ENCODE peak calls at places on chromosomes 12 and 14, in six cellular contexts. One of them, this sample, is unnamed.

GRCh38 chr12:23722655-23723054 is 226.8 kb downstream of the SOX5 start:
- DNase-seq in GM20000: no peak
- DNase-seq in GM10248: no peak
- DNase-seq in A673: no peak
- DNase-seq in fibroblast of mammary gland: no peak
- DNase-seq in keratinocyte: no peak
- DNase-seq in this sample: no peak

GRCh38 chr12:2783936-2784600 is 10.7 kb upstream of the FKBP4 start:
- DNase-seq in A673: peak
- DNase-seq in GM20000: peak
- DNase-seq in GM10248: peak
- DNase-seq in fibroblast of mammary gland: peak
- DNase-seq in keratinocyte: no peak
- DNase-seq in this sample: peak

GRCh38 chr14:34354556-34354955 is 107.5 kb downstream of the SPTSSA start:
- DNase-seq in GM20000: no peak
- DNase-seq in keratinocyte: no peak
- DNase-seq in GM10248: no peak
- DNase-seq in A673: no peak
- DNase-seq in fibroblast of mammary gland: peak
- DNase-seq in this sample: no peak

GRCh38 chr12:66823857-66824570 is 145.1 kb upstream of the GRIP1 start:
- DNase-seq in keratinocyte: peak
- DNase-seq in fibroblast of mammary gland: no peak
- DNase-seq in GM10248: no peak
- DNase-seq in A673: peak
- DNase-seq in GM20000: no peak
- DNase-seq in this sample: no peak

GRCh38 chr12:109604132-109604585 is 30.6 kb downstream of the MVK start:
- DNase-seq in GM10248: no peak
- DNase-seq in fibroblast of mammary gland: no peak
- DNase-seq in keratinocyte: no peak
- DNase-seq in A673: no peak
- DNase-seq in GM20000: no peak
- DNase-seq in this sample: no peak

GRCh38 chr12:132955094-132955932 is 793 bp downstream of the ZNF605 start:
- DNase-seq in keratinocyte: no peak
- DNase-seq in A673: peak
- DNase-seq in fibroblast of mammary gland: peak
- DNase-seq in GM20000: peak
- DNase-seq in GM10248: peak
- DNase-seq in this sample: peak

GRCh38 chr12:78797201-78797931 is 67.2 kb upstream of the SYT1 start:
- DNase-seq in GM10248: no peak
- DNase-seq in GM20000: no peak
- DNase-seq in A673: no peak
- DNase-seq in fibroblast of mammary gland: peak
- DNase-seq in keratinocyte: no peak
- DNase-seq in this sample: no peak

GRCh38 chr12:123886931-123887582 is 85.6 kb downstream of the CCDC92 start:
- DNase-seq in fibroblast of mammary gland: no peak
- DNase-seq in GM10248: no peak
- DNase-seq in keratinocyte: no peak
- DNase-seq in A673: no peak
- DNase-seq in GM20000: no peak
- DNase-seq in this sample: no peak

GRCh38 chr12:130435331-130435730 is 97.6 kb downstream of the PIWIL1 start:
- DNase-seq in fibroblast of mammary gland: no peak
- DNase-seq in GM10248: no peak
- DNase-seq in A673: no peak
- DNase-seq in keratinocyte: no peak
- DNase-seq in GM20000: no peak
- DNase-seq in this sample: no peak

GRCh38 chr12:3200032-3200617 is 122.9 kb downstream of the TSPAN9 start:
- DNase-seq in GM20000: peak
- DNase-seq in fibroblast of mammary gland: peak
- DNase-seq in A673: peak
- DNase-seq in GM10248: no peak
- DNase-seq in keratinocyte: no peak
- DNase-seq in this sample: peak

GRCh38 chr12:132152411-132152821 is 8.2 kb downstream of the NOC4L start:
- DNase-seq in GM20000: no peak
- DNase-seq in keratinocyte: no peak
- DNase-seq in A673: no peak
- DNase-seq in fibroblast of mammary gland: no peak
- DNase-seq in GM10248: no peak
- DNase-seq in this sample: no peak

GRCh38 chr14:78170203-78170602 is at the start of gene NRXN3:
- DNase-seq in fibroblast of mammary gland: no peak
- DNase-seq in A673: peak
- DNase-seq in keratinocyte: no peak
- DNase-seq in GM10248: no peak
- DNase-seq in GM20000: no peak
- DNase-seq in this sample: no peak

GRCh38 chr12:95218164-95218851 is 701 bp downstream of the VEZT start:
- DNase-seq in fibroblast of mammary gland: peak
- DNase-seq in keratinocyte: no peak
- DNase-seq in A673: peak
- DNase-seq in GM10248: no peak
- DNase-seq in GM20000: no peak
- DNase-seq in this sample: no peak

GRCh38 chr12:20044836-20045235 is 323.5 kb upstream of the PDE3A start:
- DNase-seq in A673: no peak
- DNase-seq in GM10248: no peak
- DNase-seq in fibroblast of mammary gland: peak
- DNase-seq in keratinocyte: no peak
- DNase-seq in GM20000: no peak
- DNase-seq in this sample: no peak

GRCh38 chr12:84763112-84763511 is 149.5 kb downstream of the SLC6A15 start:
- DNase-seq in GM20000: no peak
- DNase-seq in keratinocyte: no peak
- DNase-seq in fibroblast of mammary gland: peak
- DNase-seq in GM10248: no peak
- DNase-seq in A673: no peak
- DNase-seq in this sample: no peak

GRCh38 chr14:78152246-78153068 is 17.7 kb upstream of the NRXN3 start:
- DNase-seq in A673: peak
- DNase-seq in GM20000: no peak
- DNase-seq in GM10248: no peak
- DNase-seq in keratinocyte: no peak
- DNase-seq in fibroblast of mammary gland: no peak
- DNase-seq in this sample: no peak

GRCh38 chr12:114241973-114242434 is 163.9 kb downstream of the TBX5 start:
- DNase-seq in A673: peak
- DNase-seq in keratinocyte: no peak
- DNase-seq in GM10248: no peak
- DNase-seq in fibroblast of mammary gland: no peak
- DNase-seq in GM20000: no peak
- DNase-seq in this sample: no peak

GRCh38 chr12:54522213-54522612 is 24.7 kb downstream of the NCKAP1L start:
- DNase-seq in keratinocyte: no peak
- DNase-seq in fibroblast of mammary gland: peak
- DNase-seq in GM20000: no peak
- DNase-seq in A673: no peak
- DNase-seq in GM10248: no peak
- DNase-seq in this sample: no peak

GRCh38 chr14:96904201-96904600 is 107.0 kb downstream of the VRK1 start:
- DNase-seq in A673: no peak
- DNase-seq in GM10248: no peak
- DNase-seq in keratinocyte: no peak
- DNase-seq in fibroblast of mammary gland: no peak
- DNase-seq in GM20000: no peak
- DNase-seq in this sample: no peak

GRCh38 chr14:99702115-99702514 is 18.0 kb downstream of the CYP46A1 start:
- DNase-seq in keratinocyte: no peak
- DNase-seq in A673: no peak
- DNase-seq in GM10248: no peak
- DNase-seq in GM20000: no peak
- DNase-seq in fibroblast of mammary gland: no peak
- DNase-seq in this sample: no peak

GRCh38 chr12:92439397-92439779 is 263.4 kb upstream of the PLEKHG7 start:
- DNase-seq in A673: peak
- DNase-seq in keratinocyte: no peak
- DNase-seq in GM20000: no peak
- DNase-seq in GM10248: no peak
- DNase-seq in fibroblast of mammary gland: peak
- DNase-seq in this sample: no peak

GRCh38 chr12:94458882-94459772 is 540 bp downstream of the CEP83 start:
- DNase-seq in A673: peak
- DNase-seq in GM10248: peak
- DNase-seq in fibroblast of mammary gland: peak
- DNase-seq in GM20000: peak
- DNase-seq in keratinocyte: no peak
- DNase-seq in this sample: peak

GRCh38 chr12:2258035-2258434 is 205.2 kb downstream of the CACNA1C start:
- DNase-seq in GM20000: no peak
- DNase-seq in keratinocyte: no peak
- DNase-seq in fibroblast of mammary gland: no peak
- DNase-seq in A673: peak
- DNase-seq in GM10248: no peak
- DNase-seq in this sample: no peak

GRCh38 chr12:64039285-64039871 is 182.7 kb downstream of the KICS2 start:
- DNase-seq in GM20000: no peak
- DNase-seq in fibroblast of mammary gland: peak
- DNase-seq in keratinocyte: no peak
- DNase-seq in A673: peak
- DNase-seq in GM10248: no peak
- DNase-seq in this sample: no peak

GRCh38 chr14:94826774-94827173 is 56.9 kb upstream of the GSC start:
- DNase-seq in GM20000: no peak
- DNase-seq in fibroblast of mammary gland: no peak
- DNase-seq in keratinocyte: no peak
- DNase-seq in GM10248: no peak
- DNase-seq in A673: no peak
- DNase-seq in this sample: no peak

GRCh38 chr14:94827711-94828505 is 58.0 kb upstream of the GSC start:
- DNase-seq in GM10248: no peak
- DNase-seq in A673: no peak
- DNase-seq in GM20000: no peak
- DNase-seq in keratinocyte: no peak
- DNase-seq in fibroblast of mammary gland: no peak
- DNase-seq in this sample: no peak

GRCh38 chr14:94821705-94822104 is 51.8 kb upstream of the GSC start:
- DNase-seq in GM10248: no peak
- DNase-seq in GM20000: no peak
- DNase-seq in keratinocyte: no peak
- DNase-seq in fibroblast of mammary gland: no peak
- DNase-seq in A673: no peak
- DNase-seq in this sample: no peak

GRCh38 chr14:94819531-94819930 is 49.6 kb upstream of the GSC start:
- DNase-seq in A673: peak
- DNase-seq in fibroblast of mammary gland: no peak
- DNase-seq in keratinocyte: no peak
- DNase-seq in GM10248: no peak
- DNase-seq in GM20000: no peak
- DNase-seq in this sample: no peak

GRCh38 chr14:94823556-94824341 is 53.8 kb upstream of the GSC start:
- DNase-seq in GM10248: no peak
- DNase-seq in fibroblast of mammary gland: peak
- DNase-seq in A673: peak
- DNase-seq in keratinocyte: no peak
- DNase-seq in GM20000: no peak
- DNase-seq in this sample: no peak
- TF ChIP-seq CTCF in GM10248: no peak
- TF ChIP-seq CTCF in fibroblast of mammary gland: no peak
- TF ChIP-seq CTCF in A673: peak
- TF ChIP-seq CTCF in keratinocyte: no peak
- TF ChIP-seq CTCF in GM20000: no peak
- TF ChIP-seq CTCF in this sample: no peak

GRCh38 chr12:87596134-87596533 is 433.1 kb downstream of the C12orf50 start:
- DNase-seq in A673: no peak
- DNase-seq in fibroblast of mammary gland: no peak
- DNase-seq in GM10248: no peak
- DNase-seq in keratinocyte: no peak
- DNase-seq in GM20000: no peak
- DNase-seq in this sample: no peak
- TF ChIP-seq CTCF in A673: no peak
- TF ChIP-seq CTCF in fibroblast of mammary gland: no peak
- TF ChIP-seq CTCF in GM10248: no peak
- TF ChIP-seq CTCF in keratinocyte: no peak
- TF ChIP-seq CTCF in GM20000: no peak
- TF ChIP-seq CTCF in this sample: no peak

DNA sequence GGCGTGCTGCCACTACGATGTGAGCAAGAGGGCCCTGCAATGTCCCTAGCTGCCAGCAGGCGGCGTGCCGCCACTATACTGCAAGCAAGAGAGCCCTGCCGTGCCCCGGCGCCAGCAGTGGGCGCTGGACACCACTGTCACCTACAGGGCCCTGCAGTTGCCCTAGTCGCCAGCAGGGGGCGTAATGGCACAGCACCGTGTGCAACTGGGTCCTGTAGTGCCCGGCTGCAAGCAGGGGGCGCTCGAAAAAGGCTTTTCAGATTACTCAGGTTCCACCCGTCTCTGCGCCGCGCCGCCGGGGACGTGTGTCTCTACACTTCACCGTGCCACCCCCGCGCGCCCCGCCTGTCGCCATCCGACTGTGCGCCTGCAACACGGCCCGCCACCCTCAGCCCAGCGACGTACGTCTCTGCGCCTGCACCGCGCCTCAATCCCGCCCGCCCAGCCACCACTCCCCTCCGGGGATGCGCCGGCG is 1356.9 kb downstream of the TMEM121 start:
- DNase-seq in fibroblast of mammary gland: no peak
- DNase-seq in GM20000: no peak
- DNase-seq in GM10248: no peak
- DNase-seq in keratinocyte: no peak
- DNase-seq in A673: peak
- DNase-seq in this sample: no peak
- TF ChIP-seq CTCF in fibroblast of mammary gland: no peak
- TF ChIP-seq CTCF in GM20000: peak
- TF ChIP-seq CTCF in GM10248: peak
- TF ChIP-seq CTCF in keratinocyte: peak
- TF ChIP-seq CTCF in A673: peak
- TF ChIP-seq CTCF in this sample: peak

GRCh38 chr14:56815301-56815700 is 5.0 kb upstream of the OTX2 start:
- DNase-seq in fibroblast of mammary gland: no peak
- DNase-seq in keratinocyte: no peak
- DNase-seq in GM10248: no peak
- DNase-seq in A673: no peak
- DNase-seq in GM20000: no peak
- DNase-seq in this sample: no peak
- TF ChIP-seq CTCF in fibroblast of mammary gland: no peak
- TF ChIP-seq CTCF in keratinocyte: no peak
- TF ChIP-seq CTCF in GM10248: no peak
- TF ChIP-seq CTCF in A673: no peak
- TF ChIP-seq CTCF in GM20000: no peak
- TF ChIP-seq CTCF in this sample: no peak